ENCODE peak calls at places on chromosomes 1 and 21, in nine cellular contexts. X is neural progenitor cell; W is choroid plexus epithelial cell; G is cardiac muscle cell; B is OCI-LY7; L is fibroblast of pulmonary artery; Z is GM06990; S is CD8-positive, alpha-beta memory T cell; E is brain microvascular endothelial cell. R is an unnamed sample.

GRCh38 chr1:26788836-26789611 is 1.3 kb downstream of the PIGV start:
- DNase-seq in S (peak; percentile 92), B (peak; percentile 93), E (peak; percentile 74), W (peak; percentile 92), G (peak; percentile 85), L (peak; percentile 86), Z (peak; percentile 56), X (peak; percentile 92), R (peak; percentile 61)

GRCh38 chr1:36874271-36875017 is 159.9 kb downstream of the GRIK3 start:
- DNase-seq in S (no peak), B (no peak), E (no peak), G (no peak), Z (no peak), X (no peak), W (no peak), L (no peak), R (no peak)

GRCh38 chr1:55483523-55483922 is 268.4 kb upstream of the USP24 start:
- DNase-seq in X (no peak), Z (no peak), G (no peak), L (no peak), S (no peak), B (peak; percentile 0), E (no peak), W (no peak), R (no peak)

GRCh38 chr21:37546949-37547614 is 180.5 kb downstream of the DYRK1A start:
- DNase-seq in G (no peak), B (no peak), S (no peak), X (no peak), Z (no peak), E (no peak), W (peak; percentile 37), L (no peak), R (peak; percentile 3)

GRCh38 chr1:241460098-241460873 is 59.3 kb downstream of the FH start:
- DNase-seq in B (no peak), X (no peak), L (no peak), S (no peak), Z (no peak), W (no peak), G (no peak), E (no peak), R (no peak)

GRCh38 chr1:31745071-31745897 is 18.9 kb downstream of the ADGRB2 start:
- DNase-seq in G (peak; percentile 83), Z (peak; percentile 57), W (peak; percentile 78), L (peak; percentile 66), S (peak; percentile 62), X (peak; percentile 76), B (peak; percentile 82), E (peak; percentile 63), R (no peak)

GRCh38 chr1:204410764-204411450 is 710 bp downstream of the PPP1R15B start:
- DNase-seq in S (no peak), E (peak; percentile 40), X (peak; percentile 40), W (peak; percentile 60), G (peak; percentile 60), L (peak; percentile 49), B (peak; percentile 24), Z (no peak), R (no peak)

GRCh38 chr1:117093091-117093534 is 28.4 kb downstream of the TRIM45 start:
- DNase-seq in W (peak; percentile 99), S (no peak), B (no peak), X (peak; percentile 19), L (peak; percentile 98), G (peak; percentile 51), Z (no peak), E (peak; percentile 97), R (no peak)

GRCh38 chr1:52424238-52424637 is 19.8 kb downstream of the PRPF38A start:
- DNase-seq in B (no peak), S (peak; percentile 64), W (no peak), L (peak; percentile 16), Z (no peak), G (peak; percentile 2), E (no peak), X (no peak), R (peak; percentile 71)

GRCh38 chr21:36461918-36462486 is 17.9 kb downstream of the CLDN14 start:
- DNase-seq in L (no peak), Z (no peak), B (no peak), E (no peak), G (peak; percentile 31), S (no peak), X (no peak), W (no peak), R (no peak)

GRCh38 chr1:58324551-58324950 is 222.0 kb downstream of the OMA1 start:
- DNase-seq in S (no peak), W (no peak), G (no peak), L (no peak), B (no peak), Z (no peak), E (no peak), X (no peak), R (peak; percentile 47)

GRCh38 chr1:45604239-45604638 is 19.6 kb downstream of the CCDC17 start:
- DNase-seq in B (no peak), X (no peak), G (no peak), S (no peak), Z (no peak), W (no peak), L (no peak), E (no peak), R (no peak)

GRCh38 chr1:228887956-228888355 is 152.7 kb downstream of the RHOU start:
- DNase-seq in E (no peak), G (no peak), S (no peak), Z (no peak), W (no peak), B (no peak), X (no peak), L (no peak), R (no peak)

GRCh38 chr1:157703981-157704380 is 3.4 kb upstream of the FCRL3 start:
- DNase-seq in S (no peak), W (no peak), X (no peak), G (no peak), Z (no peak), L (no peak), E (no peak), B (no peak), R (no peak)

GRCh38 chr1:57117753-57118152 is 151.9 kb upstream of the C8B start:
- DNase-seq in G (no peak), S (no peak), W (no peak), L (no peak), Z (no peak), X (no peak), B (no peak), E (no peak), R (no peak)

GRCh38 chr1:40438391-40439015 is 11.8 kb upstream of the ZFP69B start:
- DNase-seq in E (peak; percentile 29), G (peak; percentile 33), S (no peak), Z (no peak), B (peak; percentile 62), W (peak; percentile 61), L (peak; percentile 56), X (peak; percentile 38), R (peak; percentile 26)

GRCh38 chr1:115643219-115643618 is 1.4 kb downstream of the VANGL1 start:
- DNase-seq in E (no peak), X (no peak), Z (no peak), G (no peak), W (no peak), S (no peak), B (no peak), L (no peak), R (no peak)

GRCh38 chr1:909861-910310 is 13.8 kb upstream of the SAMD11 start:
- DNase-seq in B (no peak), G (no peak), S (peak; percentile 30), L (no peak), E (no peak), Z (peak; percentile 0), W (no peak), X (peak; percentile 1), R (no peak)
- H3K4me3 ChIP-seq in B (no peak overlapping the region), G (no peak overlapping the region), S (no peak overlapping the region), L (no peak overlapping the region), E (no peak overlapping the region), Z (no peak overlapping the region), W (no peak overlapping the region), X (no peak overlapping the region), R (no peak overlapping the region)

GRCh38 chr1:110674337-110675059 is at the start of gene KCNA3:
- DNase-seq in E (no peak), W (no peak), G (peak; percentile 65), Z (peak; percentile 67), X (peak; percentile 91), S (peak; percentile 87), L (no peak), B (peak; percentile 79), R (peak; percentile 65)
- H3K4me3 ChIP-seq in E (peak within 1 kb of the TSS; percentile 17), W (peak within 1 kb of the TSS; percentile 36), G (peak within 1 kb of the TSS; percentile 39), Z (peak within 1 kb of the TSS; percentile 58), X (peak within 1 kb of the TSS; percentile 66), S (peak within 1 kb of the TSS; percentile 90), L (no peak within 1 kb of the TSS), B (peak within 1 kb of the TSS; percentile 84), R (peak within 1 kb of the TSS; percentile 97)

DNA sequence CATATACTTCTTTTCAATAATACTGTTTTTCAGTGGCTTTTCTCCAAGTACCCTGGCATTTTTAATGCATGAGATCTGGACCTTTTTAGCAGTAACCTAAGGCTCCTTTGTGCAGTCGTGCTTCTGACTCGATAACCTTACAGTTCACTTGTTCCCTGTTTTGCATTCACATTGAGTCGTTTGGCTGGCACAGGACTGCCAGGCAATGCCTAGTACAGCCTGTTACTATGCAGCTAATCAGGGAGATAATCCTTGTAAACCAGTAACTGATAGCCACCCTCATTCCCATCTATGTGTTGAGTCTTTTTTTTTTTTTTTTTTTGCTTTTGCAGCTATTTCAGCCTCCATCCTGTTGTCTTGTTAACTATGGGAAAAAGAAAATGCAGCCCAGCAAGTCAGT is 3.8 kb downstream of the ATP1B1 start:
- DNase-seq in G (no peak), W (no peak), X (peak; percentile 35), E (no peak), Z (no peak), B (no peak), L (no peak), S (no peak), R (no peak)
- H3K4me3 ChIP-seq in G (peak overlapping the region; percentile 100), W (no peak overlapping the region), X (peak overlapping the region; percentile 18), E (peak overlapping the region; percentile 26), Z (peak overlapping the region; percentile 1), B (peak overlapping the region; percentile 94), L (peak overlapping the region; percentile 21), S (no peak overlapping the region), R (no peak overlapping the region)

GRCh38 chr21:17931080-17931479 is 111.9 kb upstream of the C21orf91 start:
- DNase-seq in E (no peak), G (no peak), X (no peak), L (no peak), W (peak; percentile 4), B (peak; percentile 72), S (no peak), Z (no peak), R (no peak)
- H3K4me3 ChIP-seq in E (no peak overlapping the region), G (no peak overlapping the region), X (no peak overlapping the region), L (no peak overlapping the region), W (no peak overlapping the region), B (peak overlapping the region; percentile 71), S (no peak overlapping the region), Z (no peak overlapping the region), R (no peak overlapping the region)

GRCh38 chr1:248871837-248872401 is 13.0 kb upstream of the ZNF692 start:
- DNase-seq in G (no peak), X (no peak), Z (no peak), L (no peak), W (no peak), B (no peak), E (no peak), S (no peak), R (no peak)
- H3K4me3 ChIP-seq in G (peak overlapping the region; percentile 44), X (peak overlapping the region; percentile 72), Z (no peak overlapping the region), L (peak overlapping the region; percentile 86), W (no peak overlapping the region), B (peak overlapping the region; percentile 81), E (no peak overlapping the region), S (no peak overlapping the region), R (no peak overlapping the region)

GRCh38 chr1:201164645-201165044 is 10.4 kb upstream of the TMEM9 start:
- DNase-seq in G (no peak), X (no peak), B (no peak), Z (no peak), L (no peak), W (no peak), E (no peak), S (no peak), R (no peak)
- H3K4me3 ChIP-seq in G (no peak overlapping the region), X (no peak overlapping the region), B (no peak overlapping the region), Z (no peak overlapping the region), L (no peak overlapping the region), W (no peak overlapping the region), E (no peak overlapping the region), S (no peak overlapping the region), R (no peak overlapping the region)